ENCODE peak calls at places on chromosome 20, in seven cellular contexts. L, G, P, U, O, X and T are unnamed samples.

GRCh38 chr20:34615477-34615876 is 57.0 kb downstream of the MAP1LC3A start:
- DNase-seq in L (peak; percentile 34), G (no peak), P (no peak), U (no peak), O (peak; percentile 49), X (no peak), T (no peak)

GRCh38 chr20:252801-253200 is 4.7 kb upstream of the DEFB132 start:
- DNase-seq in L (no peak), G (no peak), P (no peak), U (no peak), O (no peak), X (no peak), T (no peak)

GRCh38 chr20:47665221-47665991 is 119.9 kb downstream of the SULF2 start:
- DNase-seq in L (no peak), G (no peak), P (peak; percentile 55), U (no peak), O (no peak), X (no peak), T (peak; percentile 96)

GRCh38 chr20:38830356-38830755 is 24.9 kb downstream of the PPP1R16B start:
- DNase-seq in L (no peak), G (no peak), P (no peak), U (no peak), O (no peak), X (no peak), T (no peak)

GRCh38 chr20:34532320-34532719 is 16.1 kb downstream of the DYNLRB1 start:
- DNase-seq in L (no peak), G (no peak), P (no peak), U (no peak), O (no peak), X (no peak), T (no peak)

GRCh38 chr20:15236812-15237211 is 899.4 kb upstream of the FLRT3 start:
- DNase-seq in L (peak; percentile 67), G (no peak), P (peak; percentile 61), U (no peak), O (peak; percentile 5), X (peak; percentile 33), T (peak; percentile 26)

GRCh38 chr20:7237251-7237650 is 469.8 kb downstream of the BMP2 start:
- DNase-seq in L (no peak), G (no peak), P (no peak), U (no peak), O (no peak), X (no peak), T (no peak)

GRCh38 chr20:32495949-32496348 is 89.2 kb downstream of the NOL4L start:
- DNase-seq in L (no peak), G (no peak), P (no peak), U (no peak), O (no peak), X (no peak), T (no peak)

GRCh38 chr20:45377191-45377775 is 842 bp downstream of the TP53TG5 start:
- DNase-seq in L (no peak), G (no peak), P (peak; percentile 46), U (no peak), O (no peak), X (no peak), T (no peak)

GRCh38 chr20:49187330-49188100 is 619 bp downstream of the STAU1 start:
- DNase-seq in L (no peak), G (no peak), P (peak; percentile 13), U (peak; percentile 6), O (no peak), X (no peak), T (peak; percentile 50)

GRCh38 chr20:62350098-62350628 is 16.9 kb downstream of the LAMA5 start:
- DNase-seq in L (no peak), G (no peak), P (peak; percentile 6), U (no peak), O (no peak), X (no peak), T (peak; percentile 97)

GRCh38 chr20:49594143-49594928 is 26.4 kb upstream of the PTGIS start:
- DNase-seq in L (peak; percentile 53), G (peak; percentile 14), P (no peak), U (peak; percentile 64), O (peak; percentile 87), X (peak; percentile 91), T (no peak)

GRCh38 chr20:47024461-47024937 is 129.9 kb downstream of the EYA2 start:
- DNase-seq in L (no peak), G (no peak), P (no peak), U (no peak), O (peak; percentile 77), X (no peak), T (no peak)

GRCh38 chr20:20395087-20395486 is 27.2 kb downstream of the INSM1 start:
- DNase-seq in L (no peak), G (no peak), P (no peak), U (no peak), O (no peak), X (no peak), T (no peak)

GRCh38 chr20:54680872-54681297 is 205.5 kb downstream of the DOK5 start:
- DNase-seq in L (peak; percentile 36), G (no peak), P (peak; percentile 7), U (peak; percentile 44), O (peak; percentile 35), X (peak; percentile 51), T (peak; percentile 35)

GRCh38 chr20:63328716-63329275 is 32.4 kb downstream of the CHRNA4 start:
- DNase-seq in L (no peak), G (no peak), P (no peak), U (no peak), O (no peak), X (no peak), T (no peak)

GRCh38 chr20:50837532-50838321 is 42.9 kb downstream of the BCAS4 start:
- DNase-seq in L (peak; percentile 46), G (no peak), P (no peak), U (no peak), O (peak; percentile 83), X (peak; percentile 87), T (peak; percentile 61)

GRCh38 chr20:50834599-50835005 is 39.7 kb downstream of the BCAS4 start:
- DNase-seq in L (peak; percentile 34), G (no peak), P (no peak), U (no peak), O (peak; percentile 94), X (peak; percentile 89), T (peak; percentile 55)

GRCh38 chr20:50842821-50843220 is 48.0 kb downstream of the BCAS4 start:
- DNase-seq in L (no peak), G (no peak), P (no peak), U (no peak), O (no peak), X (no peak), T (no peak)

GRCh38 chr20:50838322-50838625 is 43.4 kb downstream of the BCAS4 start:
- DNase-seq in L (no peak), G (no peak), P (no peak), U (no peak), O (no peak), X (no peak), T (no peak)

GRCh38 chr20:50838707-50839385 is 44.0 kb downstream of the BCAS4 start:
- DNase-seq in L (no peak), G (no peak), P (no peak), U (no peak), O (no peak), X (no peak), T (peak; percentile 60)
- H3K27ac ChIP-seq in L (no peak overlapping the region), G (no peak overlapping the region), P (no peak overlapping the region), U (no peak overlapping the region), O (no peak overlapping the region), X (no peak overlapping the region), T (peak overlapping the region; percentile 87)

GRCh38 chr20:5608104-5608447 is 142.1 kb upstream of the SHLD1 start:
- DNase-seq in L (no peak), G (no peak), P (no peak), U (no peak), O (no peak), X (no peak), T (no peak)
- TF ChIP-seq CTCF in L (no peak), G (no peak), P (no peak), U (no peak), O (no peak), X (no peak), T (no peak)

DNA sequence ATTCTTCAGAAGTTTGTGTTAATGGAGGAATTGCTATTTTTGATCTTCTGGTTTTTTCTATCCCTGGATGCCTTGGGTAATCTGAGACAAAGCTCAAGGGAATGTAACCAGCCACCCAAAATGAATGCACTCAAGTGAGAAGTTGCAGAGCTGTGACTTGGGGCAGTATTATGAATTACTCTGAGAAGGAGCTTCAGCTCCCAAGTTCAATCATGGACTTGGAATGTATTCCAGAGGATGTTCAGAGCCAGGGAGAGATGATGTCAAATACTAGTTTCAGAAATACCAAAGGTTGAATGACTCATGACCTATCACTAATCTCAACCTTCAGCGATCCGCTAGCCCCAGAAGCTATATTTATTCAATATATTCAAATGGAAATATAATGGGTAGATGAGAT is 375.2 kb upstream of the PLCB4 start:
- DNase-seq in L (peak; percentile 82), G (no peak), P (no peak), U (no peak), O (peak; percentile 93), X (peak; percentile 45), T (peak; percentile 3)
- H3K27ac ChIP-seq in L (peak overlapping the region; percentile 36), G (no peak overlapping the region), P (no peak overlapping the region), U (no peak overlapping the region), O (no peak overlapping the region), X (no peak overlapping the region), T (no peak overlapping the region)

GRCh38 chr20:23077277-23077676 is 8.8 kb downstream of the CD93 start:
- DNase-seq in L (no peak), G (no peak), P (no peak), U (no peak), O (no peak), X (no peak), T (no peak)

GRCh38 chr20:23080521-23080920 is 5.6 kb downstream of the CD93 start:
- DNase-seq in L (no peak), G (no peak), P (no peak), U (no peak), O (no peak), X (no peak), T (no peak)

GRCh38 chr20:23079926-23080325 is 6.2 kb downstream of the CD93 start:
- DNase-seq in L (no peak), G (no peak), P (no peak), U (no peak), O (no peak), X (no peak), T (no peak)

GRCh38 chr20:23078351-23078993 is 7.7 kb downstream of the CD93 start:
- DNase-seq in L (no peak), G (no peak), P (peak; percentile 53), U (no peak), O (no peak), X (peak; percentile 87), T (no peak)

GRCh38 chr20:23078994-23079364 is 7.1 kb downstream of the CD93 start:
- DNase-seq in L (no peak), G (no peak), P (peak; percentile 73), U (no peak), O (no peak), X (no peak), T (no peak)
- TF ChIP-seq CTCF in L (peak; percentile 50), G (no peak), P (peak; percentile 74), U (no peak), O (peak; percentile 8), X (no peak), T (no peak)

DNA sequence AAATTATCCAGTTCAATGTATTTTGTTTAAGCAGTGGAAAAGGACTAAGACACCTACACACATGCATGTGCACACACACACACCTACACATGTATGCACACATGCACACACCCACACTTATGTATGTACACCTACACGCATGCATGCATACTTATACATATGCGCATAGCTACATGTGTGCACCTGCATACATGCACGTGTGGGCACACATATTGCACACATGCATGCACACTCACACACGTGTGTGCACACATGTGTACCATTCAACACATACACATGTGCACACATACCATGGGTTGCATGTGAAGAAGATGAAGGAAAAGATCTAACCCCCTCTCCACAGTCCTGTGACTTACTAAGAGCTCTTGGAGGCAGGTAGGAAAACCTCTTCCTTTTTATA is 122.0 kb upstream of the MAFB start:
- DNase-seq in L (no peak), G (no peak), P (no peak), U (no peak), O (no peak), X (no peak), T (no peak)
- H3K27ac ChIP-seq in L (no peak overlapping the region), G (no peak overlapping the region), P (no peak overlapping the region), U (no peak overlapping the region), O (no peak overlapping the region), X (no peak overlapping the region), T (no peak overlapping the region)